ENCODE peak calls at places on chromosomes 5 and 9, in six cellular contexts. F is NCI-H1417; T is HuH-7; B is PC-3; V is fibroblast of lung; D is stimulated activated naive CD8-positive, alpha-beta T cell treated with anti-CD3 and anti-CD28 coated beads, Interleukin-15, Interleukin-2, amounts not matched to agents 100 U/mL and 50 U/mL, for 24 hours. I is an unnamed sample.

GRCh38 chr9:137339606-137340462 is 37.8 kb upstream of the NRARP start:
- DNase-seq in F (no peak), T (no peak), B (no peak), V (peak), D (no peak), I (no peak)

GRCh38 chr5:71905804-71906711 is 187.0 kb downstream of the CARTPT start:
- DNase-seq in F (peak), T (no peak), B (no peak), V (peak), D (no peak), I (peak)

GRCh38 chr5:160287378-160288051 is 24.8 kb downstream of the CCNJL start:
- DNase-seq in F (no peak), T (no peak), B (no peak), V (peak), D (no peak), I (peak)

GRCh38 chr9:99489043-99489378 is 266.9 kb downstream of the SEC61B start:
- DNase-seq in F (no peak), T (no peak), B (no peak), V (peak), D (no peak), I (no peak)

GRCh38 chr5:132500931-132501628 is 10.5 kb upstream of the IRF1 start:
- DNase-seq in F (peak), T (peak), B (peak), V (peak), D (peak), I (peak)

GRCh38 chr5:2864515-2864914 is 113.0 kb upstream of the IRX2 start:
- DNase-seq in F (no peak), T (no peak), B (no peak), V (no peak), D (no peak), I (no peak)

GRCh38 chr5:169914766-169915165 is 65.5 kb downstream of the INSYN2B start:
- DNase-seq in F (no peak), T (no peak), B (no peak), V (peak), D (no peak), I (peak)

GRCh38 chr9:131461166-131461565 is 41.6 kb upstream of the POMT1 start:
- DNase-seq in F (no peak), T (no peak), B (no peak), V (no peak), D (no peak), I (no peak)

GRCh38 chr9:1087120-1087881 is 37.1 kb downstream of the DMRT2 start:
- DNase-seq in F (no peak), T (no peak), B (no peak), V (no peak), D (no peak), I (no peak)

GRCh38 chr9:74742792-74743389 is 144.8 kb downstream of the TRPM6 start:
- DNase-seq in F (peak), T (peak), B (peak), V (peak), D (peak), I (peak)

GRCh38 chr9:83920469-83920941 is 727 bp downstream of the KIF27 start:
- DNase-seq in F (peak), T (no peak), B (peak), V (peak), D (no peak), I (no peak)

GRCh38 chr5:16550316-16550952 is 66.4 kb downstream of the RETREG1 start:
- DNase-seq in F (peak), T (peak), B (peak), V (no peak), D (peak), I (no peak)

GRCh38 chr5:59768204-59769040 is 125.1 kb downstream of the PDE4D start:
- DNase-seq in F (peak), T (peak), B (peak), V (peak), D (peak), I (peak)

GRCh38 chr5:141876628-141877477 is 1.4 kb downstream of the PCDH1 start:
- DNase-seq in F (peak), T (no peak), B (peak), V (no peak), D (no peak), I (no peak)

GRCh38 chr5:175288048-175288621 is 155.8 kb downstream of the DRD1 start:
- DNase-seq in F (no peak), T (no peak), B (peak), V (peak), D (no peak), I (peak)

GRCh38 chr5:114335391-114335790 is 26.5 kb upstream of the KCNN2 start:
- DNase-seq in F (no peak), T (no peak), B (no peak), V (peak), D (no peak), I (no peak)

GRCh38 chr5:7364226-7364875 is 31.6 kb upstream of the ADCY2 start:
- DNase-seq in F (no peak), T (no peak), B (no peak), V (peak), D (no peak), I (no peak)

GRCh38 chr9:89000973-89001916 is 10.0 kb downstream of the S1PR3 start:
- DNase-seq in F (peak), T (peak), B (peak), V (peak), D (peak), I (peak)

GRCh38 chr9:136545065-136545965 is 533 bp downstream of the NOTCH1 start:
- DNase-seq in F (peak), T (no peak), B (no peak), V (no peak), D (peak), I (peak)

I was measured in left cardiac atrium.